ENCODE peak calls at places on chromosomes 4 and X, in four cellular contexts. V is NCI-H460, I is NCI-H510A, T is OCI-LY7. C is an unnamed sample.
A peak's percentile ranks its signal among the peaks of the same experiment; 100 is the strongest.

GRCh38 chr4:112201915-112202505 is 29.6 kb upstream of the AP1AR start:
- DNase-seq in V (no peak), I (no peak), T (peak; percentile 8), C (no peak)

GRCh38 chr4:164221631-164222030 is 532.3 kb upstream of the SMIM31 start:
- DNase-seq in V (no peak), I (no peak), T (no peak), C (no peak)

GRCh38 chrX:22135171-22135711 is 103.1 kb downstream of the PHEX start:
- DNase-seq in V (peak; percentile 53), I (no peak), T (no peak), C (no peak)

GRCh38 chrX:46398874-46399273 is 146.3 kb downstream of the ZNF674 start:
- DNase-seq in V (no peak), I (no peak), T (no peak), C (no peak)

GRCh38 chrX:122857734-122858133 is 326.3 kb upstream of the GRIA3 start:
- DNase-seq in V (no peak), I (no peak), T (no peak), C (no peak)

GRCh38 chrX:40107291-40108083 is 9.7 kb upstream of the BCOR start:
- DNase-seq in V (peak; percentile 30), I (peak; percentile 52), T (no peak), C (no peak)

GRCh38 chr4:37812713-37813112 is 13.8 kb upstream of the PGM2 start:
- DNase-seq in V (peak; percentile 54), I (no peak), T (no peak), C (no peak)

GRCh38 chr4:145546556-145546955 is 64.9 kb downstream of the SMAD1 start:
- DNase-seq in V (no peak), I (no peak), T (no peak), C (no peak)

GRCh38 chrX:128906753-128907152 is 616.5 kb downstream of the SMARCA1 start:
- DNase-seq in V (no peak), I (no peak), T (no peak), C (no peak)

GRCh38 chr4:121758896-121759568 is 5.9 kb downstream of the SMIM43 start:
- DNase-seq in V (peak; percentile 48), I (no peak), T (no peak), C (no peak)

GRCh38 chr4:38654273-38654672 is 9.7 kb upstream of the KLF3 start:
- DNase-seq in V (no peak), I (no peak), T (no peak), C (no peak)

GRCh38 chr4:182179105-182179504 is 64.1 kb upstream of the TENM3 start:
- DNase-seq in V (peak; percentile 14), I (no peak), T (no peak), C (no peak)

GRCh38 chr4:86910820-86911684 is 18.8 kb upstream of the C4orf36 start:
- DNase-seq in V (no peak), I (no peak), T (no peak), C (no peak)

GRCh38 chrX:152165033-152165743 is 26.8 kb upstream of the MAGEA10 start:
- DNase-seq in V (no peak), I (no peak), T (no peak), C (no peak)

GRCh38 chrX:97984641-97985040 is 1100.9 kb downstream of the RPA4 start:
- DNase-seq in V (no peak), I (no peak), T (peak; percentile 72), C (no peak)

GRCh38 chr4:145178740-145179139 is 1.6 kb downstream of the OTUD4 start:
- DNase-seq in V (no peak), I (no peak), T (peak; percentile 33), C (no peak)

GRCh38 chr4:78962597-78963115 is 23.4 kb upstream of the PAQR3 start:
- DNase-seq in V (no peak), I (no peak), T (no peak), C (no peak)

GRCh38 chrX:130741584-130741983 is 161.4 kb downstream of the ENOX2 start:
- DNase-seq in V (no peak), I (no peak), T (no peak), C (no peak)

GRCh38 chrX:149937881-149938426 is 337 bp downstream of the EOLA2 start:
- DNase-seq in V (no peak), I (no peak), T (no peak), C (no peak)

GRCh38 chrX:13120017-13120416 is 75.6 kb upstream of the FAM9C start:
- DNase-seq in V (no peak), I (no peak), T (no peak), C (no peak)

GRCh38 chr4:152946460-152946859 is 10.3 kb downstream of the FHDC1 start:
- DNase-seq in V (no peak), I (no peak), T (no peak), C (no peak)

GRCh38 chr4:8607603-8608481 is 15.3 kb downstream of the CPZ start:
- DNase-seq in V (no peak), I (no peak), T (peak; percentile 34), C (peak; percentile 14)

GRCh38 chr4:84503495-84504437 is 4.7 kb upstream of the NKX6-1 start:
- DNase-seq in V (peak; percentile 65), I (peak; percentile 43), T (peak; percentile 63), C (no peak)

GRCh38 chr4:176123710-176124407 is 58.2 kb downstream of the WDR17 start:
- DNase-seq in V (peak; percentile 18), I (no peak), T (peak; percentile 25), C (no peak)

GRCh38 chr4:141124224-141124623 is 9.0 kb downstream of the RNF150 start:
- DNase-seq in V (no peak), I (no peak), T (no peak), C (no peak)

GRCh38 chrX:114087543-114087942 is 496.3 kb upstream of the HTR2C start:
- DNase-seq in V (no peak), I (no peak), T (no peak), C (no peak)

GRCh38 chr4:105896984-105897760 is 1.9 kb downstream of the NPNT start:
- DNase-seq in V (no peak), I (no peak), T (no peak), C (no peak)

GRCh38 chrX:111052478-111052877 is 43.5 kb upstream of the PAK3 start:
- DNase-seq in V (no peak), I (no peak), T (no peak), C (no peak)

GRCh38 chr4:142035556-142035955 is 399.2 kb downstream of the IL15 start:
- DNase-seq in V (no peak), I (no peak), T (no peak), C (no peak)

GRCh38 chrX:1488141-1488540 is 35.4 kb upstream of the ASMTL start:
- DNase-seq in V (no peak), I (no peak), T (no peak), C (no peak)

GRCh38 chr4:76449362-76449767 is 14.3 kb downstream of the SHROOM3 start:
- DNase-seq in V (peak; percentile 57), I (no peak), T (no peak), C (no peak)

GRCh38 chrX:46376246-46376885 is 168.9 kb downstream of the ZNF674 start:
- DNase-seq in V (peak; percentile 41), I (no peak), T (peak; percentile 6), C (no peak)

GRCh38 chr4:152983774-152984411 is 47.8 kb downstream of the FHDC1 start:
- DNase-seq in V (peak; percentile 56), I (no peak), T (no peak), C (no peak)

GRCh38 chr4:8093587-8094274 is 64.9 kb downstream of the ABLIM2 start:
- DNase-seq in V (no peak), I (no peak), T (no peak), C (no peak)

GRCh38 chr4:129232627-129233337 is 136.8 kb downstream of the C4orf33 start:
- DNase-seq in V (no peak), I (no peak), T (no peak), C (no peak)

GRCh38 chr4:101355767-101356702 is 8.7 kb upstream of the PPP3CA start:
- DNase-seq in V (peak; percentile 14), I (no peak), T (no peak), C (no peak)

GRCh38 chrX:106935175-106935574 is 15.0 kb downstream of the CLDN2 start:
- DNase-seq in V (no peak), I (no peak), T (no peak), C (no peak)

GRCh38 chr4:149891381-149891780 is 75.7 kb upstream of the IQCM start:
- DNase-seq in V (no peak), I (no peak), T (no peak), C (no peak)

GRCh38 chr4:31283689-31284088 is 563.5 kb downstream of the PCDH7 start:
- DNase-seq in V (no peak), I (no peak), T (no peak), C (no peak)

GRCh38 chrX:45697591-45697990 is 496.9 kb upstream of the DIPK2B start:
- DNase-seq in V (peak; percentile 4), I (no peak), T (no peak), C (no peak)